ENCODE peak calls at places on chromosomes 3 and 15, in ten cellular contexts. One of them, this sample, is unnamed.

GRCh38 chr3:43707266-43707665 is 16.5 kb downstream of the ABHD5 start:
- DNase-seq in OCI-LY7: no peak
- DNase-seq in fibroblast of lung: peak
- DNase-seq in cardiac fibroblast: no peak
- DNase-seq in CD8-positive, alpha-beta T cell: no peak
- DNase-seq in GM23338: no peak
- DNase-seq in GM23248: no peak
- DNase-seq in GM06990: no peak
- DNase-seq in body of pancreas: peak
- DNase-seq in AG09309: no peak
- DNase-seq in this sample: peak

GRCh38 chr3:122931636-122932035 is 95.9 kb downstream of the SEMA5B start:
- DNase-seq in body of pancreas: no peak
- DNase-seq in GM23248: no peak
- DNase-seq in AG09309: no peak
- DNase-seq in GM06990: no peak
- DNase-seq in CD8-positive, alpha-beta T cell: no peak
- DNase-seq in fibroblast of lung: no peak
- DNase-seq in cardiac fibroblast: peak
- DNase-seq in OCI-LY7: no peak
- DNase-seq in GM23338: no peak
- DNase-seq in this sample: no peak

GRCh38 chr3:187669675-187670504 is at the start of gene SST:
- DNase-seq in cardiac fibroblast: peak
- DNase-seq in AG09309: no peak
- DNase-seq in GM23248: peak
- DNase-seq in CD8-positive, alpha-beta T cell: no peak
- DNase-seq in OCI-LY7: no peak
- DNase-seq in GM06990: no peak
- DNase-seq in body of pancreas: peak
- DNase-seq in GM23338: peak
- DNase-seq in fibroblast of lung: peak
- DNase-seq in this sample: peak

GRCh38 chr15:31489281-31489680 is 162.6 kb downstream of the KLF13 start:
- DNase-seq in cardiac fibroblast: no peak
- DNase-seq in AG09309: no peak
- DNase-seq in GM23338: no peak
- DNase-seq in body of pancreas: no peak
- DNase-seq in OCI-LY7: no peak
- DNase-seq in CD8-positive, alpha-beta T cell: no peak
- DNase-seq in GM23248: no peak
- DNase-seq in GM06990: no peak
- DNase-seq in fibroblast of lung: no peak
- DNase-seq in this sample: no peak

GRCh38 chr3:128070898-128071591 is 18.8 kb downstream of the SEC61A1 start:
- DNase-seq in cardiac fibroblast: no peak
- DNase-seq in OCI-LY7: no peak
- DNase-seq in body of pancreas: no peak
- DNase-seq in fibroblast of lung: no peak
- DNase-seq in CD8-positive, alpha-beta T cell: no peak
- DNase-seq in AG09309: no peak
- DNase-seq in GM23248: no peak
- DNase-seq in GM06990: no peak
- DNase-seq in GM23338: no peak
- DNase-seq in this sample: no peak

GRCh38 chr3:31636693-31637442 is 104.1 kb downstream of the STT3B start:
- DNase-seq in OCI-LY7: no peak
- DNase-seq in GM06990: no peak
- DNase-seq in cardiac fibroblast: no peak
- DNase-seq in CD8-positive, alpha-beta T cell: no peak
- DNase-seq in AG09309: no peak
- DNase-seq in GM23338: no peak
- DNase-seq in GM23248: no peak
- DNase-seq in fibroblast of lung: no peak
- DNase-seq in body of pancreas: no peak
- DNase-seq in this sample: no peak

GRCh38 chr15:99326235-99326634 is 75.0 kb downstream of the LRRC28 start:
- DNase-seq in GM23248: no peak
- DNase-seq in AG09309: no peak
- DNase-seq in CD8-positive, alpha-beta T cell: no peak
- DNase-seq in body of pancreas: no peak
- DNase-seq in fibroblast of lung: no peak
- DNase-seq in GM23338: no peak
- DNase-seq in OCI-LY7: no peak
- DNase-seq in cardiac fibroblast: no peak
- DNase-seq in GM06990: no peak
- DNase-seq in this sample: no peak

GRCh38 chr15:100653608-100654007 is 51.2 kb downstream of the ASB7 start:
- DNase-seq in GM23338: no peak
- DNase-seq in body of pancreas: no peak
- DNase-seq in GM23248: no peak
- DNase-seq in OCI-LY7: no peak
- DNase-seq in fibroblast of lung: no peak
- DNase-seq in AG09309: no peak
- DNase-seq in CD8-positive, alpha-beta T cell: no peak
- DNase-seq in cardiac fibroblast: no peak
- DNase-seq in GM06990: no peak
- DNase-seq in this sample: no peak

GRCh38 chr3:69086133-69086722 is 1.5 kb downstream of the ARL6IP5 start:
- DNase-seq in fibroblast of lung: peak
- DNase-seq in body of pancreas: peak
- DNase-seq in GM06990: no peak
- DNase-seq in GM23248: peak
- DNase-seq in AG09309: peak
- DNase-seq in CD8-positive, alpha-beta T cell: peak
- DNase-seq in GM23338: no peak
- DNase-seq in OCI-LY7: peak
- DNase-seq in cardiac fibroblast: peak
- DNase-seq in this sample: peak

GRCh38 chr3:174382876-174383275 is 476.3 kb upstream of the NAALADL2 start:
- DNase-seq in GM23248: no peak
- DNase-seq in cardiac fibroblast: no peak
- DNase-seq in body of pancreas: no peak
- DNase-seq in AG09309: no peak
- DNase-seq in fibroblast of lung: no peak
- DNase-seq in CD8-positive, alpha-beta T cell: no peak
- DNase-seq in OCI-LY7: no peak
- DNase-seq in GM23338: no peak
- DNase-seq in GM06990: no peak
- DNase-seq in this sample: no peak

GRCh38 chr15:77426377-77426776 is 5.7 kb downstream of the HMG20A start:
- DNase-seq in GM23338: no peak
- DNase-seq in AG09309: no peak
- DNase-seq in fibroblast of lung: no peak
- DNase-seq in OCI-LY7: no peak
- DNase-seq in cardiac fibroblast: no peak
- DNase-seq in CD8-positive, alpha-beta T cell: no peak
- DNase-seq in GM06990: no peak
- DNase-seq in GM23248: no peak
- DNase-seq in body of pancreas: no peak
- DNase-seq in this sample: no peak

GRCh38 chr3:24843955-24844354 is 349.3 kb upstream of the THRB start:
- DNase-seq in GM06990: no peak
- DNase-seq in body of pancreas: no peak
- DNase-seq in OCI-LY7: no peak
- DNase-seq in GM23248: no peak
- DNase-seq in CD8-positive, alpha-beta T cell: no peak
- DNase-seq in fibroblast of lung: no peak
- DNase-seq in AG09309: no peak
- DNase-seq in cardiac fibroblast: no peak
- DNase-seq in GM23338: no peak
- DNase-seq in this sample: no peak

GRCh38 chr3:191362524-191363090 is 32.3 kb upstream of the UTS2B start:
- DNase-seq in GM23248: no peak
- DNase-seq in OCI-LY7: no peak
- DNase-seq in GM06990: no peak
- DNase-seq in GM23338: no peak
- DNase-seq in body of pancreas: no peak
- DNase-seq in cardiac fibroblast: no peak
- DNase-seq in CD8-positive, alpha-beta T cell: no peak
- DNase-seq in fibroblast of lung: no peak
- DNase-seq in AG09309: no peak
- DNase-seq in this sample: no peak

GRCh38 chr3:17969244-17969643 is 226.8 kb upstream of the TBC1D5 start:
- DNase-seq in CD8-positive, alpha-beta T cell: no peak
- DNase-seq in GM06990: no peak
- DNase-seq in GM23248: no peak
- DNase-seq in cardiac fibroblast: no peak
- DNase-seq in fibroblast of lung: no peak
- DNase-seq in OCI-LY7: no peak
- DNase-seq in GM23338: no peak
- DNase-seq in body of pancreas: no peak
- DNase-seq in AG09309: no peak
- DNase-seq in this sample: no peak

GRCh38 chr3:66483006-66483928 is 17.6 kb downstream of the LRIG1 start:
- DNase-seq in GM23248: peak
- DNase-seq in body of pancreas: peak
- DNase-seq in AG09309: no peak
- DNase-seq in GM23338: no peak
- DNase-seq in CD8-positive, alpha-beta T cell: no peak
- DNase-seq in OCI-LY7: peak
- DNase-seq in fibroblast of lung: peak
- DNase-seq in cardiac fibroblast: peak
- DNase-seq in GM06990: no peak
- DNase-seq in this sample: peak

GRCh38 chr15:40323953-40324937 is 753 bp downstream of the INAFM2 start:
- DNase-seq in GM23338: peak
- DNase-seq in body of pancreas: peak
- DNase-seq in GM23248: peak
- DNase-seq in OCI-LY7: no peak
- DNase-seq in fibroblast of lung: no peak
- DNase-seq in GM06990: no peak
- DNase-seq in AG09309: no peak
- DNase-seq in CD8-positive, alpha-beta T cell: peak
- DNase-seq in cardiac fibroblast: no peak
- DNase-seq in this sample: no peak

GRCh38 chr3:119084371-119085069 is 49.9 kb upstream of the IGSF11 start:
- DNase-seq in GM23338: no peak
- DNase-seq in GM06990: no peak
- DNase-seq in CD8-positive, alpha-beta T cell: no peak
- DNase-seq in GM23248: no peak
- DNase-seq in body of pancreas: no peak
- DNase-seq in cardiac fibroblast: no peak
- DNase-seq in AG09309: no peak
- DNase-seq in OCI-LY7: no peak
- DNase-seq in fibroblast of lung: no peak
- DNase-seq in this sample: no peak

GRCh38 chr3:187242435-187242834 is 45.1 kb downstream of the RTP1 start:
- DNase-seq in GM23248: peak
- DNase-seq in OCI-LY7: no peak
- DNase-seq in cardiac fibroblast: peak
- DNase-seq in CD8-positive, alpha-beta T cell: no peak
- DNase-seq in GM23338: no peak
- DNase-seq in fibroblast of lung: no peak
- DNase-seq in body of pancreas: no peak
- DNase-seq in AG09309: no peak
- DNase-seq in GM06990: no peak
- DNase-seq in this sample: peak

DNA sequence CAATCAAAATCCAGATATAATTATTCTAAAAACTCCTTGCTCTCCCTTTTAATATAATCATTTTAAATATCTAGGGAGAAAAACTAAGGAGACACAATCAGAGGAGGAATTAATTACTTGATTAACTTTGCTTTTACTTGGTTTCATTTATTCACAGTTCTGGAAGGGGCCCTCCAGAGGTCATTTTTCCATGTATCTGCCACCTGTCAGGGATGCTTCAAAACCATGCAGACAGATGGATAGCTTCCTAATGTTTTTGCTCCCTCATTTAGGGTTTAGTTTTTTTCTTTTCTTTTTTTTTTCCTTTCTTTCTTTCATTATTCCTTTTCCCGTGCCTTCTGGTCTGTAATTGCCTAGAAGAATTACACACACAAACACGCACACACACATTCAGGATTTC is 438.1 kb upstream of the ARPP21 start:
- DNase-seq in GM23338: no peak
- DNase-seq in GM06990: no peak
- DNase-seq in GM23248: no peak
- DNase-seq in AG09309: no peak
- DNase-seq in body of pancreas: no peak
- DNase-seq in cardiac fibroblast: no peak
- DNase-seq in fibroblast of lung: no peak
- DNase-seq in CD8-positive, alpha-beta T cell: no peak
- DNase-seq in OCI-LY7: no peak
- DNase-seq in this sample: no peak
- H3K4me3 ChIP-seq in GM23338: no peak
- H3K4me3 ChIP-seq in GM06990: no peak
- H3K4me3 ChIP-seq in GM23248: no peak
- H3K4me3 ChIP-seq in AG09309: no peak
- H3K4me3 ChIP-seq in body of pancreas: no peak
- H3K4me3 ChIP-seq in cardiac fibroblast: no peak
- H3K4me3 ChIP-seq in fibroblast of lung: no peak
- H3K4me3 ChIP-seq in CD8-positive, alpha-beta T cell: no peak
- H3K4me3 ChIP-seq in OCI-LY7: no peak
- H3K4me3 ChIP-seq in this sample: no peak

DNA sequence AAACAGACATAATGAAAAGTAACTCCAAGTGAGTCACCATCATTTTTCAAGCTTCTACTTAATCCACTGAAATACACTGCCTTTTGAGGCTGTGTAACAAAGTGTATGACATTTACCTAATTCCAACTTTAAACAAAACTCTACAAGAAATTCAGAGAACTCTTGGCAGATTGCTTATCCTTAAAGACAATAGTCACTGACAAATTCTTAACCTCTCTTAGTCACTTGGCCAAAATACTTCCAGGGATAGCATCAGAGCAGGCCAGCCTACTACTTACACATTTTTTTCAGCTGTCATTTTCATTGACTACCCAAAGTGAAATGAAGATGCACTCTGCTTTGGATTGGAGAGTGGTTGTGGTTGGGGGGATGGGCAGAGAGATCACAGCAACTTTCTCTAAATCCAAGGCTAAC is 3.6 kb downstream of the WWTR1 start:
- DNase-seq in GM23338: no peak
- DNase-seq in body of pancreas: no peak
- DNase-seq in cardiac fibroblast: peak
- DNase-seq in OCI-LY7: no peak
- DNase-seq in fibroblast of lung: peak
- DNase-seq in AG09309: no peak
- DNase-seq in GM23248: peak
- DNase-seq in CD8-positive, alpha-beta T cell: no peak
- DNase-seq in GM06990: no peak
- DNase-seq in this sample: peak
- H3K4me3 ChIP-seq in GM23338: no peak
- H3K4me3 ChIP-seq in body of pancreas: no peak
- H3K4me3 ChIP-seq in cardiac fibroblast: peak
- H3K4me3 ChIP-seq in OCI-LY7: no peak
- H3K4me3 ChIP-seq in fibroblast of lung: peak
- H3K4me3 ChIP-seq in AG09309: peak
- H3K4me3 ChIP-seq in GM23248: peak
- H3K4me3 ChIP-seq in CD8-positive, alpha-beta T cell: no peak
- H3K4me3 ChIP-seq in GM06990: no peak
- H3K4me3 ChIP-seq in this sample: peak

GRCh38 chr3:142705256-142705655 is 18.6 kb upstream of the TRPC1 start:
- DNase-seq in cardiac fibroblast: no peak
- DNase-seq in CD8-positive, alpha-beta T cell: no peak
- DNase-seq in fibroblast of lung: peak
- DNase-seq in GM23338: no peak
- DNase-seq in GM06990: no peak
- DNase-seq in OCI-LY7: no peak
- DNase-seq in body of pancreas: no peak
- DNase-seq in AG09309: no peak
- DNase-seq in GM23248: peak
- DNase-seq in this sample: peak
- H3K4me3 ChIP-seq in cardiac fibroblast: no peak
- H3K4me3 ChIP-seq in CD8-positive, alpha-beta T cell: no peak
- H3K4me3 ChIP-seq in fibroblast of lung: no peak
- H3K4me3 ChIP-seq in GM23338: no peak
- H3K4me3 ChIP-seq in GM06990: no peak
- H3K4me3 ChIP-seq in OCI-LY7: no peak
- H3K4me3 ChIP-seq in body of pancreas: no peak
- H3K4me3 ChIP-seq in AG09309: no peak
- H3K4me3 ChIP-seq in GM23248: no peak
- H3K4me3 ChIP-seq in this sample: no peak

GRCh38 chr3:52253314-52254260 is 8.0 kb downstream of the PPM1M start:
- DNase-seq in OCI-LY7: peak
- DNase-seq in GM23338: no peak
- DNase-seq in cardiac fibroblast: peak
- DNase-seq in GM23248: peak
- DNase-seq in body of pancreas: no peak
- DNase-seq in fibroblast of lung: peak
- DNase-seq in AG09309: no peak
- DNase-seq in GM06990: peak
- DNase-seq in CD8-positive, alpha-beta T cell: peak
- DNase-seq in this sample: no peak
- H3K4me3 ChIP-seq in OCI-LY7: peak
- H3K4me3 ChIP-seq in GM23338: no peak
- H3K4me3 ChIP-seq in cardiac fibroblast: no peak
- H3K4me3 ChIP-seq in GM23248: no peak
- H3K4me3 ChIP-seq in body of pancreas: no peak
- H3K4me3 ChIP-seq in fibroblast of lung: no peak
- H3K4me3 ChIP-seq in AG09309: no peak
- H3K4me3 ChIP-seq in GM06990: no peak
- H3K4me3 ChIP-seq in CD8-positive, alpha-beta T cell: peak
- H3K4me3 ChIP-seq in this sample: no peak